ENCODE peak calls at places on chromosomes 3 and 15, in five cellular contexts. E, A, S, D and N are unnamed samples.

GRCh38 chr15:39287322-39288195 is 293.3 kb upstream of the THBS1 start:
- DNase-seq in E (no peak), A (peak; percentile 56), S (no peak), D (peak; percentile 74), N (peak; percentile 49)

GRCh38 chr3:171789759-171790505 is 20.4 kb downstream of the PLD1 start:
- DNase-seq in E (no peak), A (no peak), S (no peak), D (no peak), N (no peak)

GRCh38 chr3:70072180-70072579 is 72.6 kb downstream of the SAMMSON start:
- DNase-seq in E (no peak), A (no peak), S (no peak), D (no peak), N (no peak)

GRCh38 chr3:194690501-194691372 is 5.1 kb downstream of the FAM43A start:
- DNase-seq in E (no peak), A (peak; percentile 51), S (no peak), D (no peak), N (no peak)

GRCh38 chr3:127052121-127052561 is 69.2 kb downstream of the PLXNA1 start:
- DNase-seq in E (no peak), A (no peak), S (peak; percentile 69), D (no peak), N (no peak)

GRCh38 chr3:71142440-71143161 is 440.9 kb downstream of the FOXP1 start:
- DNase-seq in E (no peak), A (peak; percentile 33), S (no peak), D (no peak), N (no peak)

GRCh38 chr3:71129611-71130515 is 453.7 kb downstream of the FOXP1 start:
- DNase-seq in E (peak; percentile 21), A (peak; percentile 29), S (no peak), D (peak; percentile 50), N (peak; percentile 15)

GRCh38 chr3:102471001-102471400 is 36.2 kb downstream of the ZPLD1 start:
- DNase-seq in E (no peak), A (no peak), S (no peak), D (no peak), N (no peak)

GRCh38 chr3:149575213-149575961 is 82.4 kb downstream of the WWTR1 start:
- DNase-seq in E (no peak), A (peak; percentile 97), S (no peak), D (peak; percentile 95), N (no peak)

GRCh38 chr3:134309987-134310700 is 59.5 kb upstream of the RYK start:
- DNase-seq in E (no peak), A (no peak), S (no peak), D (no peak), N (no peak)

GRCh38 chr15:43329222-43329959 is 982 bp downstream of the LCMT2 start:
- DNase-seq in E (peak; percentile 4), A (no peak), S (no peak), D (peak; percentile 28), N (peak; percentile 58)

GRCh38 chr3:12768579-12769527 is 9.8 kb upstream of the TMEM40 start:
- DNase-seq in E (no peak), A (no peak), S (peak; percentile 83), D (no peak), N (no peak)

GRCh38 chr3:61532739-61533500 is 28.5 kb upstream of the PTPRG start:
- DNase-seq in E (no peak), A (no peak), S (no peak), D (no peak), N (no peak)

GRCh38 chr3:37819591-37819990 is 42.1 kb upstream of the CTDSPL start:
- DNase-seq in E (no peak), A (peak; percentile 58), S (no peak), D (no peak), N (no peak)

GRCh38 chr3:172692751-172693310 is 18.0 kb downstream of the NCEH1 start:
- DNase-seq in E (no peak), A (no peak), S (no peak), D (no peak), N (no peak)

GRCh38 chr3:163273694-163274093 is 1777.1 kb downstream of the OTOL1 start:
- DNase-seq in E (no peak), A (no peak), S (no peak), D (peak; percentile 3), N (no peak)